ENCODE peak calls at places on chromosomes 3 and 15, in five cellular contexts. S is lower lobe of right lung, R is right lobe of liver, D is Peyer's patch, U is uterus. G is an unnamed sample.
A peak's percentile ranks its signal among the peaks of the same experiment; 100 is the strongest.

GRCh38 chr3:171165499-171165921 is 139.0 kb upstream of the SLC2A2 start:
- DNase-seq in S (no peak), R (no peak), D (no peak), U (no peak), G (no peak)

GRCh38 chr3:118980832-118981231 is 53.8 kb downstream of the IGSF11 start:
- DNase-seq in S (no peak), R (no peak), D (no peak), U (no peak), G (no peak)

GRCh38 chr3:100993309-100993708 is at the start of gene ABI3BP:
- DNase-seq in S (peak; percentile 65), R (peak; percentile 45), D (peak; percentile 76), U (peak; percentile 86), G (peak; percentile 23)

GRCh38 chr15:92069308-92070244 is 216.1 kb downstream of the SLCO3A1 start:
- DNase-seq in S (no peak), R (no peak), D (peak; percentile 58), U (peak; percentile 44), G (no peak)

GRCh38 chr3:187230011-187230410 is 32.7 kb downstream of the RTP1 start:
- DNase-seq in S (no peak), R (no peak), D (no peak), U (no peak), G (no peak)

GRCh38 chr15:79179108-79179561 is 88.6 kb upstream of the RASGRF1 start:
- DNase-seq in S (no peak), R (no peak), D (no peak), U (no peak), G (no peak)

GRCh38 chr3:37753428-37753827 is 108.3 kb upstream of the CTDSPL start:
- DNase-seq in S (no peak), R (no peak), D (no peak), U (no peak), G (no peak)

GRCh38 chr15:74218172-74218885 is 15.7 kb upstream of the STRA6 start:
- DNase-seq in S (no peak), R (no peak), D (no peak), U (no peak), G (no peak)

GRCh38 chr3:128804017-128804816 is 75.2 kb upstream of the ACAD9 start:
- DNase-seq in S (no peak), R (no peak), D (no peak), U (no peak), G (peak; percentile 59)

GRCh38 chr15:68631621-68632051 is 52.8 kb downstream of the CORO2B start:
- DNase-seq in S (no peak), R (no peak), D (peak; percentile 74), U (no peak), G (no peak)

GRCh38 chr3:112128843-112129727 is 4.0 kb downstream of the GCSAM start:
- DNase-seq in S (no peak), R (no peak), D (peak; percentile 74), U (no peak), G (no peak)

GRCh38 chr15:63752075-63752684 is 81.6 kb downstream of the HERC1 start:
- DNase-seq in S (no peak), R (no peak), D (peak; percentile 70), U (peak; percentile 28), G (peak; percentile 57)

GRCh38 chr3:52064561-52064960 is 8.2 kb upstream of the DUSP7 start:
- DNase-seq in S (no peak), R (no peak), D (no peak), U (no peak), G (no peak)

GRCh38 chr3:165805834-165806561 is 31.2 kb downstream of the BCHE start:
- DNase-seq in S (no peak), R (no peak), D (no peak), U (no peak), G (no peak)

GRCh38 chr3:124202754-124203153 is 210.8 kb upstream of the ROPN1 start:
- DNase-seq in S (peak; percentile 48), R (no peak), D (no peak), U (peak; percentile 72), G (peak; percentile 55)

GRCh38 chr15:68421798-68422402 is 10.1 kb downstream of the ITGA11 start:
- DNase-seq in S (no peak), R (peak; percentile 22), D (no peak), U (peak; percentile 26), G (no peak)

GRCh38 chr3:175057406-175057805 is 198.3 kb downstream of the NAALADL2 start:
- DNase-seq in S (no peak), R (no peak), D (no peak), U (no peak), G (no peak)

GRCh38 chr15:66369773-66370651 is 13.5 kb upstream of the TIPIN start:
- DNase-seq in S (no peak), R (no peak), D (no peak), U (no peak), G (peak; percentile 49)

GRCh38 chr3:150391200-150391599 is 16.9 kb upstream of the TSC22D2 start:
- DNase-seq in S (no peak), R (no peak), D (no peak), U (no peak), G (peak; percentile 60)

GRCh38 chr15:83278191-83278590 is 6.3 kb downstream of the BNC1 start:
- DNase-seq in S (no peak), R (no peak), D (no peak), U (no peak), G (peak; percentile 55)

GRCh38 chr15:41891226-41891625 is 2.6 kb downstream of the SPTBN5 start:
- DNase-seq in S (no peak), R (no peak), D (no peak), U (no peak), G (no peak)

GRCh38 chr3:160154033-160154432 is 71.2 kb upstream of the C3orf80 start:
- DNase-seq in S (no peak), R (no peak), D (no peak), U (no peak), G (no peak)

GRCh38 chr3:89314454-89314853 is 207.0 kb downstream of the EPHA3 start:
- DNase-seq in S (no peak), R (no peak), D (no peak), U (no peak), G (peak; percentile 59)

GRCh38 chr3:80213076-80213475 is 445.3 kb upstream of the ROBO1 start:
- DNase-seq in S (no peak), R (no peak), D (no peak), U (no peak), G (peak; percentile 4)

GRCh38 chr15:51600114-51600513 is 22.5 kb downstream of the DMXL2 start:
- DNase-seq in S (no peak), R (no peak), D (no peak), U (no peak), G (no peak)

GRCh38 chr3:195042741-195043611 is 228.0 kb downstream of the XXYLT1 start:
- DNase-seq in S (no peak), R (peak; percentile 26), D (peak; percentile 43), U (no peak), G (no peak)

GRCh38 chr15:51366911-51367310 is 25.5 kb downstream of the GLDN start:
- DNase-seq in S (no peak), R (no peak), D (peak; percentile 50), U (peak; percentile 39), G (peak; percentile 85)

GRCh38 chr3:175659951-175660350 is 800.8 kb downstream of the NAALADL2 start:
- DNase-seq in S (no peak), R (no peak), D (no peak), U (no peak), G (no peak)

GRCh38 chr3:181265750-181266333 is 276.3 kb upstream of the DNAJC19 start:
- DNase-seq in S (no peak), R (no peak), D (no peak), U (no peak), G (no peak)

GRCh38 chr3:133124511-133124910 is 86.3 kb downstream of the TMEM108 start:
- DNase-seq in S (no peak), R (no peak), D (no peak), U (no peak), G (peak; percentile 37)

GRCh38 chr15:97189152-97189551 is 771.4 kb upstream of the ARRDC4 start:
- DNase-seq in S (no peak), R (no peak), D (no peak), U (no peak), G (no peak)

GRCh38 chr3:125440970-125441369 is 65.8 kb upstream of the ZNF148 start:
- DNase-seq in S (no peak), R (no peak), D (no peak), U (no peak), G (no peak)

GRCh38 chr3:125440559-125440955 is 65.4 kb upstream of the ZNF148 start:
- DNase-seq in S (peak; percentile 55), R (peak; percentile 82), D (peak; percentile 64), U (no peak), G (peak; percentile 12)

GRCh38 chr3:125443923-125444322 is 68.8 kb upstream of the ZNF148 start:
- DNase-seq in S (no peak), R (no peak), D (no peak), U (no peak), G (peak; percentile 73)
- H3K27ac ChIP-seq in S (no peak overlapping the region), R (no peak overlapping the region), D (no peak overlapping the region), U (no peak overlapping the region), G (no peak overlapping the region)

GRCh38 chr3:172808969-172809546 is 58.5 kb downstream of the ECT2 start:
- DNase-seq in S (no peak), R (no peak), D (no peak), U (no peak), G (peak; percentile 72)

GRCh38 chr3:172815857-172816256 is 65.3 kb downstream of the ECT2 start:
- DNase-seq in S (no peak), R (no peak), D (no peak), U (no peak), G (peak; percentile 42)

GRCh38 chr3:172816281-172816680 is 65.8 kb downstream of the ECT2 start:
- DNase-seq in S (no peak), R (no peak), D (no peak), U (no peak), G (no peak)

GRCh38 chr3:172813462-172813861 is 62.9 kb downstream of the ECT2 start:
- DNase-seq in S (no peak), R (no peak), D (no peak), U (no peak), G (no peak)

DNA sequence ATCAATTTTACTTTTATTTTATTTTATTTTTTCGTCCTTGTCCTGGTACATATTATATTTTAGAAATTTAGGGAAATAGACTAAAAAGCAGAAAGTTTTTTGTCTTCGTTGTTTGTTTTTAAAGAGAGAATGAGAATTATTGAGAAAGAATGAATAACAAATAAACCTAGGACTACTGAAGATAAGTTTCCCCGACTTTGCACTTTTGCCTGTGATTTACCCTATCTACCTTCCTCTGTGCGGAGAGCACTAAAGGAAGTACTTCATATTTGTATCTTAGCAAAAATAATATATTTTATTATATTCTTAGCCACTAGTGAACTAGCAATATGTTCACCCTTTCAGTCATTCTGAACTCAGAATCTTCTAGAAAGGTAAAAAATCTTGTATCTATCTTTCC is 60.6 kb downstream of the ECT2 start:
- DNase-seq in S (no peak), R (no peak), D (no peak), U (no peak), G (no peak)
- H3K36me3 ChIP-seq in S (peaks cover 15% of the 10 kb centered on the region), R (no peaks in the 10 kb centered on the region), D (peaks cover 7% of the 10 kb centered on the region), U (no peaks in the 10 kb centered on the region), G (no peaks in the 10 kb centered on the region)

GRCh38 chr3:98528474-98529346 is 3.1 kb upstream of the GPR15 start:
- DNase-seq in S (no peak), R (no peak), D (no peak), U (no peak), G (no peak)
- H3K4me1 ChIP-seq in S (no peaks in the 10 kb centered on the region), R (no peaks in the 10 kb centered on the region), D (no peaks in the 10 kb centered on the region), U (no peaks in the 10 kb centered on the region), G (peaks cover 6% of the 10 kb centered on the region)

GRCh38 chr3:191357909-191358308 is 27.6 kb upstream of the UTS2B start:
- DNase-seq in S (no peak), R (no peak), D (no peak), U (no peak), G (no peak)
- H3K27ac ChIP-seq in S (no peak overlapping the region), R (no peak overlapping the region), D (no peak overlapping the region), U (no peak overlapping the region), G (no peak overlapping the region)